ENCODE peak calls at places on chromosomes 4 and X, in five cellular contexts. One of them, this sample, is unnamed.

GRCh38 chr4:159018062-159018629 is 84.7 kb upstream of the RAPGEF2 start:
- DNase-seq in CD4-positive, alpha-beta T cell: no peak
- DNase-seq in fibroblast of lung: no peak
- DNase-seq in thyroid gland: no peak
- DNase-seq in sigmoid colon: no peak
- DNase-seq in this sample: no peak

GRCh38 chrX:130529531-130529930 is 127.7 kb downstream of the RBMX2 start:
- DNase-seq in sigmoid colon: no peak
- DNase-seq in CD4-positive, alpha-beta T cell: no peak
- DNase-seq in thyroid gland: no peak
- DNase-seq in fibroblast of lung: no peak
- DNase-seq in this sample: no peak

GRCh38 chr4:2593003-2593402 is 56.6 kb downstream of the FAM193A start:
- DNase-seq in fibroblast of lung: no peak
- DNase-seq in sigmoid colon: no peak
- DNase-seq in thyroid gland: no peak
- DNase-seq in CD4-positive, alpha-beta T cell: no peak
- DNase-seq in this sample: no peak

GRCh38 chr4:86235549-86235948 is 124.3 kb downstream of the MAPK10 start:
- DNase-seq in sigmoid colon: no peak
- DNase-seq in fibroblast of lung: no peak
- DNase-seq in thyroid gland: no peak
- DNase-seq in CD4-positive, alpha-beta T cell: no peak
- DNase-seq in this sample: no peak

GRCh38 chrX:40504801-40505605 is 75.8 kb upstream of the ATP6AP2 start:
- DNase-seq in fibroblast of lung: peak
- DNase-seq in sigmoid colon: no peak
- DNase-seq in CD4-positive, alpha-beta T cell: no peak
- DNase-seq in thyroid gland: no peak
- DNase-seq in this sample: no peak

GRCh38 chr4:88672987-88673386 is 24.6 kb downstream of the NAP1L5 start:
- DNase-seq in thyroid gland: peak
- DNase-seq in sigmoid colon: no peak
- DNase-seq in fibroblast of lung: peak
- DNase-seq in CD4-positive, alpha-beta T cell: peak
- DNase-seq in this sample: no peak

GRCh38 chr4:683982-684571 is 4.9 kb downstream of the SLC49A3 start:
- DNase-seq in sigmoid colon: peak
- DNase-seq in CD4-positive, alpha-beta T cell: no peak
- DNase-seq in fibroblast of lung: peak
- DNase-seq in thyroid gland: peak
- DNase-seq in this sample: peak

GRCh38 chr4:95908806-95909205 is 68.9 kb downstream of the PDHA2 start:
- DNase-seq in CD4-positive, alpha-beta T cell: no peak
- DNase-seq in sigmoid colon: no peak
- DNase-seq in thyroid gland: no peak
- DNase-seq in fibroblast of lung: no peak
- DNase-seq in this sample: no peak

GRCh38 chr4:185589067-185589844 is 53.9 kb upstream of the PDLIM3 start:
- DNase-seq in CD4-positive, alpha-beta T cell: no peak
- DNase-seq in fibroblast of lung: no peak
- DNase-seq in thyroid gland: no peak
- DNase-seq in sigmoid colon: no peak
- DNase-seq in this sample: no peak

GRCh38 chr4:24559889-24560288 is 24.5 kb downstream of the DHX15 start:
- DNase-seq in CD4-positive, alpha-beta T cell: no peak
- DNase-seq in sigmoid colon: no peak
- DNase-seq in thyroid gland: no peak
- DNase-seq in fibroblast of lung: peak
- DNase-seq in this sample: no peak

GRCh38 chrX:50920132-50920531 is 9.6 kb downstream of the BMP15 start:
- DNase-seq in CD4-positive, alpha-beta T cell: no peak
- DNase-seq in sigmoid colon: no peak
- DNase-seq in fibroblast of lung: peak
- DNase-seq in thyroid gland: no peak
- DNase-seq in this sample: peak

GRCh38 chr4:96986800-96987199 is 1146.9 kb downstream of the PDHA2 start:
- DNase-seq in thyroid gland: no peak
- DNase-seq in fibroblast of lung: no peak
- DNase-seq in sigmoid colon: no peak
- DNase-seq in CD4-positive, alpha-beta T cell: no peak
- DNase-seq in this sample: no peak

GRCh38 chrX:119690921-119691716 is 1.8 kb downstream of the SEPTIN6 start:
- DNase-seq in fibroblast of lung: peak
- DNase-seq in thyroid gland: no peak
- DNase-seq in CD4-positive, alpha-beta T cell: peak
- DNase-seq in sigmoid colon: no peak
- DNase-seq in this sample: no peak

GRCh38 chr4:101730291-101731117 is 60.0 kb upstream of the BANK1 start:
- DNase-seq in CD4-positive, alpha-beta T cell: peak
- DNase-seq in fibroblast of lung: peak
- DNase-seq in sigmoid colon: peak
- DNase-seq in thyroid gland: peak
- DNase-seq in this sample: peak

GRCh38 chr4:7224878-7225533 is 32.7 kb downstream of the SORCS2 start:
- DNase-seq in thyroid gland: no peak
- DNase-seq in CD4-positive, alpha-beta T cell: no peak
- DNase-seq in fibroblast of lung: no peak
- DNase-seq in sigmoid colon: no peak
- DNase-seq in this sample: no peak

GRCh38 chr4:174365018-174365587 is 81.4 kb downstream of the CEP44 start:
- DNase-seq in thyroid gland: no peak
- DNase-seq in sigmoid colon: no peak
- DNase-seq in CD4-positive, alpha-beta T cell: no peak
- DNase-seq in fibroblast of lung: peak
- DNase-seq in this sample: no peak

GRCh38 chrX:118116308-118117068 is at the start of gene KLHL13:
- DNase-seq in thyroid gland: peak
- DNase-seq in fibroblast of lung: peak
- DNase-seq in sigmoid colon: peak
- DNase-seq in CD4-positive, alpha-beta T cell: no peak
- DNase-seq in this sample: peak

GRCh38 chr4:65167719-65168118 is 502.6 kb downstream of the EPHA5 start:
- DNase-seq in CD4-positive, alpha-beta T cell: no peak
- DNase-seq in fibroblast of lung: no peak
- DNase-seq in thyroid gland: no peak
- DNase-seq in sigmoid colon: no peak
- DNase-seq in this sample: no peak

GRCh38 chr4:153465922-153466636 is at the start of gene TMEM131L:
- DNase-seq in CD4-positive, alpha-beta T cell: peak
- DNase-seq in sigmoid colon: peak
- DNase-seq in fibroblast of lung: peak
- DNase-seq in thyroid gland: peak
- DNase-seq in this sample: peak

GRCh38 chr4:8503801-8504200 is 63.2 kb downstream of the TRMT44 start:
- DNase-seq in CD4-positive, alpha-beta T cell: no peak
- DNase-seq in sigmoid colon: no peak
- DNase-seq in thyroid gland: peak
- DNase-seq in fibroblast of lung: no peak
- DNase-seq in this sample: no peak

GRCh38 chr4:76538296-76538695 is 103.3 kb downstream of the SHROOM3 start:
- DNase-seq in sigmoid colon: no peak
- DNase-seq in CD4-positive, alpha-beta T cell: no peak
- DNase-seq in thyroid gland: no peak
- DNase-seq in fibroblast of lung: no peak
- DNase-seq in this sample: no peak

GRCh38 chr4:76543378-76543777 is 108.3 kb downstream of the SHROOM3 start:
- DNase-seq in fibroblast of lung: no peak
- DNase-seq in thyroid gland: no peak
- DNase-seq in sigmoid colon: no peak
- DNase-seq in CD4-positive, alpha-beta T cell: no peak
- DNase-seq in this sample: no peak

GRCh38 chr4:76536381-76536689 is 101.3 kb downstream of the SHROOM3 start:
- DNase-seq in thyroid gland: no peak
- DNase-seq in CD4-positive, alpha-beta T cell: no peak
- DNase-seq in sigmoid colon: no peak
- DNase-seq in fibroblast of lung: no peak
- DNase-seq in this sample: no peak

GRCh38 chr4:76540496-76540895 is 105.5 kb downstream of the SHROOM3 start:
- DNase-seq in thyroid gland: no peak
- DNase-seq in CD4-positive, alpha-beta T cell: no peak
- DNase-seq in sigmoid colon: no peak
- DNase-seq in fibroblast of lung: no peak
- DNase-seq in this sample: no peak

DNA sequence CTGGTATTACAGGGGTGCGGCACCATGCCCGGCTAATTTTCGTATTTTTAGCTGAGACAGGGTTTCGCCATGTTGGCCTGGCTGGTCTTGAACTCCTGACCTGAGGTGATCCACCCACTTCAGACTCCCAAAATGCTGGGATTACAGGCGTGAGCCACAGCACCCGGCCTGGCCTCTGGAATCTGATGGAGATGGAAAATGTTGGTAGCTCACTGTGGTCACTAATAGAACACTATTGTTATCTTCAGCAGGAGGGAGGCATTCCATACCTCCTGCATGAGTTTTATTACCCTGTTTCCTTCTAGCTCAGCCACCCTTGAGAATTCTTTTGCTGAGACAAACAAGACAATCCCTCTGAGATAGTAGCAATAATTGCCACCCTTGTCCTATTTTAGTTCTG is 105.0 kb downstream of the SHROOM3 start:
- DNase-seq in CD4-positive, alpha-beta T cell: no peak
- DNase-seq in sigmoid colon: no peak
- DNase-seq in fibroblast of lung: no peak
- DNase-seq in thyroid gland: no peak
- DNase-seq in this sample: no peak
- H3K27ac ChIP-seq in CD4-positive, alpha-beta T cell: no peak
- H3K27ac ChIP-seq in sigmoid colon: peak
- H3K27ac ChIP-seq in fibroblast of lung: no peak
- H3K27ac ChIP-seq in thyroid gland: no peak
- H3K27ac ChIP-seq in this sample: no peak

GRCh38 chr4:108143515-108143914 is 25.2 kb downstream of the LEF1 start:
- DNase-seq in thyroid gland: peak
- DNase-seq in fibroblast of lung: no peak
- DNase-seq in sigmoid colon: no peak
- DNase-seq in CD4-positive, alpha-beta T cell: no peak
- DNase-seq in this sample: no peak
- H3K27ac ChIP-seq in thyroid gland: no peak
- H3K27ac ChIP-seq in fibroblast of lung: no peak
- H3K27ac ChIP-seq in sigmoid colon: no peak
- H3K27ac ChIP-seq in CD4-positive, alpha-beta T cell: peak
- H3K27ac ChIP-seq in this sample: no peak

GRCh38 chr4:38870098-38870850 is 2.7 kb downstream of the FAM114A1 start:
- DNase-seq in fibroblast of lung: no peak
- DNase-seq in thyroid gland: no peak
- DNase-seq in CD4-positive, alpha-beta T cell: no peak
- DNase-seq in sigmoid colon: peak
- DNase-seq in this sample: no peak
- H3K27ac ChIP-seq in fibroblast of lung: peak
- H3K27ac ChIP-seq in thyroid gland: no peak
- H3K27ac ChIP-seq in CD4-positive, alpha-beta T cell: no peak
- H3K27ac ChIP-seq in sigmoid colon: peak
- H3K27ac ChIP-seq in this sample: peak

DNA sequence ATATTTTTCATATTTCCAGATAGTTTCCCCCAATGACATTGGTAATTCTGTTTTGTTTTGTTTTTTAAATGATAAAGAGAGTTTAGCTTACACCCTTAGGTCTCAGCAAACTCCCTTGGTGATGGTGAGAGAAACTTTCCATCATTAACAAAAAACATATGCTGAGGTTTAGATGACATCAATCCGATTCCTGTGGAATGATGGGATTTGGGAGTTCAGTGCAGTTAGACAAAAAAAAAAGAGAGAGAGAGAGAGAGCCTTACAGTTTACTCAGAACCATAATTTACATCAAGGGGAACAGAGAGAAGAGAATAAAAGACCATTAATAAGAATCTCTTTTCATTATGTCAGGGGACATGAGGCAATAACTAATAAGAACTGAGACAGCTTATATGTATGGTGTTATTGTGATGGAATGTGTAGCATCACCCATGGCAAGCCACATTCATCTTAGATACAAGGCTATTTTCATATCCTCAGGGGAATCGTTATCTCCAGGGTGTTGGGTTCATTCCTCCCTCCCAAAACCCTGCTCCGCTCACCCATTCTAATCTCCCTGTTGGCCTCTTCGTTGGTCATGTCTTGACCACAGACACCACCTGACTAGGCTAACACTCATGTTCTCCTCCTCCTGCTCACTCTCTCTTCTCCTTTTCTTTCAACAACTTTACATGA is 175.7 kb upstream of the MXRA5 start:
- DNase-seq in fibroblast of lung: peak
- DNase-seq in sigmoid colon: no peak
- DNase-seq in CD4-positive, alpha-beta T cell: no peak
- DNase-seq in thyroid gland: no peak
- DNase-seq in this sample: no peak
- H3K27ac ChIP-seq in fibroblast of lung: peak
- H3K27ac ChIP-seq in sigmoid colon: no peak
- H3K27ac ChIP-seq in CD4-positive, alpha-beta T cell: no peak
- H3K27ac ChIP-seq in thyroid gland: no peak
- H3K27ac ChIP-seq in this sample: no peak

GRCh38 chr4:74366367-74366891 is 1.5 kb downstream of the EREG start:
- DNase-seq in fibroblast of lung: peak
- DNase-seq in CD4-positive, alpha-beta T cell: no peak
- DNase-seq in thyroid gland: no peak
- DNase-seq in sigmoid colon: no peak
- DNase-seq in this sample: no peak

GRCh38 chr4:74365761-74366160 is 816 bp downstream of the EREG start:
- DNase-seq in thyroid gland: peak
- DNase-seq in CD4-positive, alpha-beta T cell: no peak
- DNase-seq in sigmoid colon: peak
- DNase-seq in fibroblast of lung: peak
- DNase-seq in this sample: no peak

GRCh38 chr4:74362347-74362746 is 2.6 kb upstream of the EREG start:
- DNase-seq in sigmoid colon: no peak
- DNase-seq in fibroblast of lung: no peak
- DNase-seq in thyroid gland: no peak
- DNase-seq in CD4-positive, alpha-beta T cell: no peak
- DNase-seq in this sample: no peak

GRCh38 chr4:74367656-74368055 is 2.7 kb downstream of the EREG start:
- DNase-seq in thyroid gland: no peak
- DNase-seq in CD4-positive, alpha-beta T cell: no peak
- DNase-seq in sigmoid colon: no peak
- DNase-seq in fibroblast of lung: no peak
- DNase-seq in this sample: no peak

DNA sequence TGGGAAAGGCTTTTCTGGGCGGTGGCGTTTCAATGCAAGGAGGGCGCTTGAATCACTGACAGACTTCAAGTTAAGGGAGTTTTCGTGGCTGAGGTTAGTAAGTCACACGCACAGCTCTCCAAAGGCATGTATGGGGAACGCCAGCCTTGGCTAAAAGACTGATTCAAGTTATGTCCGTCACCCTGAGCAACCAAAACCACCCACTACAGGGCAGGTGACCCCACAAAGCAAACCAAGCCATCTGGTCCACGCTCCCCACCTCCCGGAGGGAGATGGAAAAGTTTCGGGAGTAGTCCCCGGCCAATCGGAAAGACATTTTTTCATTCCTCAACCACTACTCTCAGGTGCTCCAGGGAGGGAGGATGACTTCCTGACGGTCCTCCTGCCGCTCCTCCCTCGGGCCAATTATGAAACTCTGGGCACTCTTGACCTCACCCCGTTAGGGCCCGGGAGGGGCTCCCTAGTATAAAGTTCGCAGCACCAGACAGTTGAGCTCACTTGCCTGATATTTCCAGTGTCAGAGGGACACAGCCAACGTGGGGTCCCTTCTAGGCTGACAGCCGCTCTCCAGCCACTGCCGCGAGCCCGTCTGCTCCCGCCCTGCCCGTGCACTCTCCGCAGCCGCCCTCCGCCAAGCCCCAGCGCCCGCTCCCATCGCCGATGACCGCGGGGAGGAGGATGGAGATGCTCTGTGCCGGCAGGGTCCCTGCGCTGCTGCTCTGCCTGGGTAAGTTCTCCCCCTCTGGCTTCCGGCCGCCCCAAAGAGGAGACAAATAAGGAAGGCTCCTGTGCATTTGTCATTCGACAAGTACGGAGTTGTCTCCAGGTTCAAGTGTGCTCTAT is at the start of gene EREG:
- DNase-seq in fibroblast of lung: peak
- DNase-seq in CD4-positive, alpha-beta T cell: peak
- DNase-seq in sigmoid colon: peak
- DNase-seq in thyroid gland: peak
- DNase-seq in this sample: no peak
- H3K27ac ChIP-seq in fibroblast of lung: no peak
- H3K27ac ChIP-seq in CD4-positive, alpha-beta T cell: no peak
- H3K27ac ChIP-seq in sigmoid colon: peak
- H3K27ac ChIP-seq in thyroid gland: no peak
- H3K27ac ChIP-seq in this sample: no peak